ENCODE peak calls at places on chromosomes 11 and 22, in eight cellular contexts. One of them, this sample, is unnamed.
A peak's percentile ranks its signal among the peaks of the same experiment; 100 is the strongest.

GRCh38 chr22:23075525-23076216 is 5.4 kb downstream of the GNAZ start:
- DNase-seq in GF-D8: no peak
- DNase-seq in HEK293T: no peak
- DNase-seq in effector memory CD4-positive, alpha-beta T cell: no peak
- DNase-seq in T-helper 17 cell: no peak
- DNase-seq in activated T-helper 9 cell treated with anti-CD3 and anti-CD28 coated beads, Interleukin-2, amount 50 U/mL, for 16 hours: no peak
- DNase-seq in HFFc6: no peak
- DNase-seq in stimulated activated CD4-positive, alpha-beta T cell treated with anti-CD3 and anti-CD28 coated beads, Interleukin-2, amount 100 ng/mL, for 24 hours: no peak
- DNase-seq in this sample: no peak

GRCh38 chr11:105357764-105358163 is 218.2 kb upstream of the CARD18 start:
- DNase-seq in GF-D8: no peak
- DNase-seq in HEK293T: no peak
- DNase-seq in effector memory CD4-positive, alpha-beta T cell: no peak
- DNase-seq in T-helper 17 cell: no peak
- DNase-seq in activated T-helper 9 cell treated with anti-CD3 and anti-CD28 coated beads, Interleukin-2, amount 50 U/mL, for 16 hours: no peak
- DNase-seq in HFFc6: no peak
- DNase-seq in stimulated activated CD4-positive, alpha-beta T cell treated with anti-CD3 and anti-CD28 coated beads, Interleukin-2, amount 100 ng/mL, for 24 hours: no peak
- DNase-seq in this sample: no peak

GRCh38 chr11:35139883-35140282 is 912 bp downstream of the CD44 start:
- DNase-seq in GF-D8: no peak
- DNase-seq in HEK293T: no peak
- DNase-seq in effector memory CD4-positive, alpha-beta T cell: no peak
- DNase-seq in T-helper 17 cell: no peak
- DNase-seq in activated T-helper 9 cell treated with anti-CD3 and anti-CD28 coated beads, Interleukin-2, amount 50 U/mL, for 16 hours: no peak
- DNase-seq in HFFc6: no peak
- DNase-seq in stimulated activated CD4-positive, alpha-beta T cell treated with anti-CD3 and anti-CD28 coated beads, Interleukin-2, amount 100 ng/mL, for 24 hours: peak; percentile 21
- DNase-seq in this sample: no peak

GRCh38 chr11:92046103-92046502 is 178.5 kb upstream of the FAT3 start:
- DNase-seq in GF-D8: no peak
- DNase-seq in HEK293T: no peak
- DNase-seq in effector memory CD4-positive, alpha-beta T cell: no peak
- DNase-seq in T-helper 17 cell: no peak
- DNase-seq in activated T-helper 9 cell treated with anti-CD3 and anti-CD28 coated beads, Interleukin-2, amount 50 U/mL, for 16 hours: no peak
- DNase-seq in HFFc6: no peak
- DNase-seq in stimulated activated CD4-positive, alpha-beta T cell treated with anti-CD3 and anti-CD28 coated beads, Interleukin-2, amount 100 ng/mL, for 24 hours: no peak
- DNase-seq in this sample: no peak

GRCh38 chr11:73591050-73591449 is 6.9 kb downstream of the FAM168A start:
- DNase-seq in GF-D8: no peak
- DNase-seq in HEK293T: no peak
- DNase-seq in effector memory CD4-positive, alpha-beta T cell: no peak
- DNase-seq in T-helper 17 cell: no peak
- DNase-seq in activated T-helper 9 cell treated with anti-CD3 and anti-CD28 coated beads, Interleukin-2, amount 50 U/mL, for 16 hours: no peak
- DNase-seq in HFFc6: no peak
- DNase-seq in stimulated activated CD4-positive, alpha-beta T cell treated with anti-CD3 and anti-CD28 coated beads, Interleukin-2, amount 100 ng/mL, for 24 hours: no peak
- DNase-seq in this sample: no peak

GRCh38 chr11:33530824-33531223 is 169.8 kb downstream of the C11orf91 start:
- DNase-seq in GF-D8: no peak
- DNase-seq in HEK293T: no peak
- DNase-seq in effector memory CD4-positive, alpha-beta T cell: no peak
- DNase-seq in T-helper 17 cell: no peak
- DNase-seq in activated T-helper 9 cell treated with anti-CD3 and anti-CD28 coated beads, Interleukin-2, amount 50 U/mL, for 16 hours: no peak
- DNase-seq in HFFc6: peak; percentile 74
- DNase-seq in stimulated activated CD4-positive, alpha-beta T cell treated with anti-CD3 and anti-CD28 coated beads, Interleukin-2, amount 100 ng/mL, for 24 hours: no peak
- DNase-seq in this sample: no peak

GRCh38 chr11:41456288-41456687 is 3.2 kb downstream of the LRRC4C start:
- DNase-seq in GF-D8: no peak
- DNase-seq in HEK293T: no peak
- DNase-seq in effector memory CD4-positive, alpha-beta T cell: no peak
- DNase-seq in T-helper 17 cell: no peak
- DNase-seq in activated T-helper 9 cell treated with anti-CD3 and anti-CD28 coated beads, Interleukin-2, amount 50 U/mL, for 16 hours: no peak
- DNase-seq in HFFc6: no peak
- DNase-seq in stimulated activated CD4-positive, alpha-beta T cell treated with anti-CD3 and anti-CD28 coated beads, Interleukin-2, amount 100 ng/mL, for 24 hours: no peak
- DNase-seq in this sample: no peak

GRCh38 chr11:67428052-67429001 is at the start of gene RPS6KB2:
- DNase-seq in GF-D8: peak; percentile 85
- DNase-seq in HEK293T: peak; percentile 98
- DNase-seq in effector memory CD4-positive, alpha-beta T cell: peak; percentile 98
- DNase-seq in T-helper 17 cell: peak; percentile 99
- DNase-seq in activated T-helper 9 cell treated with anti-CD3 and anti-CD28 coated beads, Interleukin-2, amount 50 U/mL, for 16 hours: peak; percentile 98
- DNase-seq in HFFc6: peak; percentile 95
- DNase-seq in stimulated activated CD4-positive, alpha-beta T cell treated with anti-CD3 and anti-CD28 coated beads, Interleukin-2, amount 100 ng/mL, for 24 hours: peak; percentile 100
- DNase-seq in this sample: peak; percentile 26

GRCh38 chr11:119618208-119618909 is 110.6 kb downstream of the NECTIN1 start:
- DNase-seq in GF-D8: peak; percentile 39
- DNase-seq in HEK293T: no peak
- DNase-seq in effector memory CD4-positive, alpha-beta T cell: no peak
- DNase-seq in T-helper 17 cell: no peak
- DNase-seq in activated T-helper 9 cell treated with anti-CD3 and anti-CD28 coated beads, Interleukin-2, amount 50 U/mL, for 16 hours: no peak
- DNase-seq in HFFc6: no peak
- DNase-seq in stimulated activated CD4-positive, alpha-beta T cell treated with anti-CD3 and anti-CD28 coated beads, Interleukin-2, amount 100 ng/mL, for 24 hours: no peak
- DNase-seq in this sample: no peak

GRCh38 chr11:121091492-121092179 is 9.4 kb upstream of the TECTA start:
- DNase-seq in GF-D8: peak; percentile 99
- DNase-seq in HEK293T: no peak
- DNase-seq in effector memory CD4-positive, alpha-beta T cell: no peak
- DNase-seq in T-helper 17 cell: no peak
- DNase-seq in activated T-helper 9 cell treated with anti-CD3 and anti-CD28 coated beads, Interleukin-2, amount 50 U/mL, for 16 hours: no peak
- DNase-seq in HFFc6: no peak
- DNase-seq in stimulated activated CD4-positive, alpha-beta T cell treated with anti-CD3 and anti-CD28 coated beads, Interleukin-2, amount 100 ng/mL, for 24 hours: no peak
- DNase-seq in this sample: peak; percentile 43